ENCODE peak calls at places on chromosomes 12 and 14, in nine cellular contexts. G is DND-41, Q is fibroblast of lung, A is Karpas-422, C is GM23338, F is astrocyte, L is OCI-LY7, O is mammary epithelial cell, I is HCT116. H is an unnamed sample.

GRCh38 chr12:27616356-27617150 is 79.7 kb upstream of the REP15 start:
- DNase-seq in G (no peak), Q (no peak), A (no peak), C (no peak), F (no peak), L (no peak), O (peak; percentile 23), I (no peak), H (no peak)

GRCh38 chr12:92156139-92156538 is 10.5 kb upstream of the BTG1 start:
- DNase-seq in G (no peak), Q (no peak), A (peak; percentile 5), C (no peak), F (no peak), L (no peak), O (no peak), I (no peak), H (no peak)

GRCh38 chr14:20494935-20495766 is 10.2 kb upstream of the RNASE10 start:
- DNase-seq in G (no peak), Q (peak; percentile 36), A (no peak), C (no peak), F (no peak), L (no peak), O (peak; percentile 84), I (peak; percentile 22), H (no peak)

GRCh38 chr12:122106891-122107660 is 28.5 kb downstream of the MLXIP start:
- DNase-seq in G (no peak), Q (peak; percentile 37), A (no peak), C (no peak), F (peak; percentile 91), L (no peak), O (peak; percentile 85), I (no peak), H (peak; percentile 81)

GRCh38 chr12:68279227-68280054 is 26.0 kb upstream of the IL22 start:
- DNase-seq in G (no peak), Q (peak; percentile 45), A (no peak), C (no peak), F (peak; percentile 43), L (no peak), O (no peak), I (no peak), H (no peak)

GRCh38 chr12:102596016-102596415 is 115.7 kb upstream of the IGF1 start:
- DNase-seq in G (no peak), Q (no peak), A (no peak), C (no peak), F (no peak), L (no peak), O (no peak), I (no peak), H (no peak)

GRCh38 chr14:95253039-95253620 is 66.6 kb downstream of the CLMN start:
- DNase-seq in G (no peak), Q (no peak), A (no peak), C (no peak), F (no peak), L (no peak), O (no peak), I (no peak), H (no peak)

GRCh38 chr12:110366474-110367208 is 36.9 kb downstream of the ANAPC7 start:
- DNase-seq in G (no peak), Q (no peak), A (no peak), C (no peak), F (no peak), L (no peak), O (no peak), I (no peak), H (no peak)

GRCh38 chr12:115599251-115599811 is 678.2 kb downstream of the MED13L start:
- DNase-seq in G (no peak), Q (no peak), A (no peak), C (peak; percentile 47), F (peak; percentile 62), L (no peak), O (no peak), I (no peak), H (no peak)

GRCh38 chr12:70883855-70884254 is 36.7 kb downstream of the PTPRR start:
- DNase-seq in G (no peak), Q (no peak), A (no peak), C (no peak), F (no peak), L (no peak), O (no peak), I (no peak), H (no peak)

GRCh38 chr12:615620-616019 is 47.6 kb downstream of the NINJ2 start:
- DNase-seq in G (no peak), Q (no peak), A (no peak), C (no peak), F (no peak), L (no peak), O (no peak), I (no peak), H (no peak)

GRCh38 chr12:68397566-68398158 is 65.5 kb upstream of the MDM1 start:
- DNase-seq in G (no peak), Q (no peak), A (no peak), C (no peak), F (peak; percentile 48), L (no peak), O (no peak), I (no peak), H (no peak)

GRCh38 chr12:123059501-123059900 is 79.0 kb downstream of the ARL6IP4 start:
- DNase-seq in G (no peak), Q (no peak), A (no peak), C (no peak), F (no peak), L (no peak), O (no peak), I (no peak), H (no peak)

GRCh38 chr14:88895116-88895515 is 70.7 kb downstream of the TTC8 start:
- DNase-seq in G (no peak), Q (peak; percentile 63), A (no peak), C (no peak), F (peak; percentile 51), L (no peak), O (peak; percentile 44), I (no peak), H (peak; percentile 19)

GRCh38 chr14:69625299-69626131 is 14.1 kb downstream of the SUSD6 start:
- DNase-seq in G (peak; percentile 78), Q (no peak), A (peak; percentile 81), C (no peak), F (peak; percentile 61), L (peak; percentile 72), O (peak; percentile 46), I (no peak), H (peak; percentile 56)

GRCh38 chr12:92614502-92614901 is 88.3 kb upstream of the PLEKHG7 start:
- DNase-seq in G (no peak), Q (no peak), A (no peak), C (no peak), F (no peak), L (no peak), O (no peak), I (no peak), H (no peak)

GRCh38 chr12:6850796-6851152 is 312 bp downstream of the CDCA3 start:
- DNase-seq in G (no peak), Q (no peak), A (peak; percentile 57), C (peak; percentile 29), F (no peak), L (peak; percentile 31), O (no peak), I (no peak), H (peak; percentile 66)

GRCh38 chr12:28137414-28137813 is 52.8 kb upstream of the CCDC91 start:
- DNase-seq in G (no peak), Q (no peak), A (no peak), C (no peak), F (no peak), L (no peak), O (no peak), I (no peak), H (no peak)

GRCh38 chr12:5171701-5172100 is 128.0 kb downstream of the KCNA5 start:
- DNase-seq in G (peak; percentile 16), Q (peak; percentile 66), A (no peak), C (peak; percentile 84), F (peak; percentile 36), L (peak; percentile 4), O (peak; percentile 44), I (peak; percentile 23), H (no peak)

GRCh38 chr12:5170894-5171293 is 127.2 kb downstream of the KCNA5 start:
- DNase-seq in G (no peak), Q (no peak), A (no peak), C (no peak), F (no peak), L (no peak), O (no peak), I (no peak), H (no peak)

GRCh38 chr12:5173511-5174011 is 129.9 kb downstream of the KCNA5 start:
- DNase-seq in G (no peak), Q (no peak), A (no peak), C (no peak), F (no peak), L (no peak), O (no peak), I (peak; percentile 51), H (no peak)

GRCh38 chr12:5176058-5176457 is 132.4 kb downstream of the KCNA5 start:
- DNase-seq in G (no peak), Q (no peak), A (no peak), C (no peak), F (no peak), L (no peak), O (no peak), I (no peak), H (no peak)

DNA sequence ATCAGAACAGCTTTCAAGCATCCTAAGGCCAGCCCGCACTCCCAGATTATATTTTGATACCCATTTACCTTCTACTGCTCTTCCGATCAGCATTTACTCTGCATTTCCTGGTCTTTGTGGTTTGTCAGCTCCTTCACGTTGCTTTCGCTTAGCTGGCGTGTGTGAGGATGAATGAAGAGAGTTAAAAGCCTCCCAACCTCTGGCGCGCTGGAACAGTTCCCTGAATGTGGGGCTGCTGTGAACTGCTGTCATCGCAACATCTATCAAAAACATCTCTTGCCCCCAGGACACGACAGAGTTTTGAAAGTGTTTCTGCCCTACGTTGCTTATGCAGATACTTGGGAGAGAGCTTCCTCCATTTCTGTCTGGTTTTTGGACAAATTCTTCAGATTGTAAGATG is 129.2 kb downstream of the KCNA5 start:
- DNase-seq in G (no peak), Q (no peak), A (no peak), C (no peak), F (no peak), L (no peak), O (no peak), I (no peak), H (no peak)
- H3K4me2 ChIP-seq in G (no peak overlapping the region), Q (no peak overlapping the region), A (no peak overlapping the region), C (no peak overlapping the region), F (no peak overlapping the region), L (no peak overlapping the region), O (no peak overlapping the region), I (peak overlapping the region; percentile 69), H (no peak overlapping the region)

GRCh38 chr12:132451172-132451835 is 38.6 kb upstream of the FBRSL1 start:
- DNase-seq in G (no peak), Q (no peak), A (no peak), C (no peak), F (no peak), L (no peak), O (no peak), I (no peak), H (no peak)
- H3K4me1 ChIP-seq in G (no peaks in the 10 kb centered on the region), Q (no peaks in the 10 kb centered on the region), A (no peaks in the 10 kb centered on the region), C (no peaks in the 10 kb centered on the region), F (peaks cover 7% of the 10 kb centered on the region), L (peaks cover 3% of the 10 kb centered on the region), O (peaks cover 11% of the 10 kb centered on the region), I (peaks cover 1% of the 10 kb centered on the region), H (no peaks in the 10 kb centered on the region)

GRCh38 chr12:48572326-48572725 is 2.5 kb upstream of the LALBA start:
- DNase-seq in G (no peak), Q (no peak), A (no peak), C (no peak), F (no peak), L (no peak), O (peak; percentile 14), I (no peak), H (no peak)
- H3K4me2 ChIP-seq in G (no peak overlapping the region), Q (no peak overlapping the region), A (no peak overlapping the region), C (no peak overlapping the region), F (no peak overlapping the region), L (no peak overlapping the region), O (peak overlapping the region; percentile 59), I (no peak overlapping the region), H (no peak overlapping the region)

GRCh38 chr14:90941705-90942104 is 118.7 kb downstream of the RPS6KA5 start:
- DNase-seq in G (no peak), Q (no peak), A (no peak), C (no peak), F (no peak), L (no peak), O (no peak), I (no peak), H (peak; percentile 15)
- H3K4me1 ChIP-seq in G (no peaks in the 10 kb centered on the region), Q (no peaks in the 10 kb centered on the region), A (no peaks in the 10 kb centered on the region), C (no peaks in the 10 kb centered on the region), F (no peaks in the 10 kb centered on the region), L (no peaks in the 10 kb centered on the region), O (no peaks in the 10 kb centered on the region), I (no peaks in the 10 kb centered on the region), H (no peaks in the 10 kb centered on the region)